ENCODE peak calls at places on chromosomes 3 and 15, in nine cellular contexts. One of them, this sample, is unnamed. For H3K4me1 and H3K9me3, the result is how much of the 10 kb centered on the place peaks cover.

GRCh38 chr3:185998136-185998535 is 60.3 kb upstream of the TRA2B start:
- DNase-seq in Karpas-422: no peak
- DNase-seq in mammary epithelial cell: no peak
- DNase-seq in endothelial cell of umbilical vein: no peak
- DNase-seq in neural progenitor cell: no peak
- DNase-seq in mesenchymal stem cell: no peak
- DNase-seq in IMR-90: no peak
- DNase-seq in H1: no peak
- DNase-seq in GM23248: no peak
- DNase-seq in this sample: no peak

GRCh38 chr3:193857996-193858395 is 265.0 kb downstream of the OPA1 start:
- DNase-seq in Karpas-422: no peak
- DNase-seq in mammary epithelial cell: peak
- DNase-seq in endothelial cell of umbilical vein: no peak
- DNase-seq in neural progenitor cell: no peak
- DNase-seq in mesenchymal stem cell: peak
- DNase-seq in IMR-90: peak
- DNase-seq in H1: no peak
- DNase-seq in GM23248: peak
- DNase-seq in this sample: peak

GRCh38 chr15:65416845-65417416 is 5.8 kb downstream of the IGDCC4 start:
- DNase-seq in Karpas-422: no peak
- DNase-seq in mammary epithelial cell: no peak
- DNase-seq in endothelial cell of umbilical vein: no peak
- DNase-seq in neural progenitor cell: peak
- DNase-seq in mesenchymal stem cell: peak
- DNase-seq in IMR-90: peak
- DNase-seq in H1: no peak
- DNase-seq in GM23248: no peak
- DNase-seq in this sample: no peak

GRCh38 chr3:13479332-13479581 is 849 bp upstream of the HDAC11 start:
- DNase-seq in Karpas-422: no peak
- DNase-seq in mammary epithelial cell: no peak
- DNase-seq in endothelial cell of umbilical vein: no peak
- DNase-seq in neural progenitor cell: peak
- DNase-seq in mesenchymal stem cell: no peak
- DNase-seq in IMR-90: no peak
- DNase-seq in H1: no peak
- DNase-seq in GM23248: peak
- DNase-seq in this sample: no peak

GRCh38 chr3:45773044-45773443 is 23.3 kb downstream of the SLC6A20 start:
- DNase-seq in Karpas-422: no peak
- DNase-seq in mammary epithelial cell: no peak
- DNase-seq in endothelial cell of umbilical vein: no peak
- DNase-seq in neural progenitor cell: no peak
- DNase-seq in mesenchymal stem cell: no peak
- DNase-seq in IMR-90: no peak
- DNase-seq in H1: no peak
- DNase-seq in GM23248: no peak
- DNase-seq in this sample: no peak

GRCh38 chr3:30539772-30540171 is 66.6 kb upstream of the TGFBR2 start:
- DNase-seq in Karpas-422: no peak
- DNase-seq in mammary epithelial cell: peak
- DNase-seq in endothelial cell of umbilical vein: peak
- DNase-seq in neural progenitor cell: no peak
- DNase-seq in mesenchymal stem cell: peak
- DNase-seq in IMR-90: peak
- DNase-seq in H1: no peak
- DNase-seq in GM23248: peak
- DNase-seq in this sample: no peak

GRCh38 chr15:38192496-38192895 is 60.1 kb upstream of the SPRED1 start:
- DNase-seq in Karpas-422: peak
- DNase-seq in mammary epithelial cell: no peak
- DNase-seq in endothelial cell of umbilical vein: no peak
- DNase-seq in neural progenitor cell: no peak
- DNase-seq in mesenchymal stem cell: no peak
- DNase-seq in IMR-90: no peak
- DNase-seq in H1: no peak
- DNase-seq in GM23248: no peak
- DNase-seq in this sample: no peak

GRCh38 chr3:111277226-111277625 is 205.6 kb downstream of the NECTIN3 start:
- DNase-seq in Karpas-422: no peak
- DNase-seq in mammary epithelial cell: peak
- DNase-seq in endothelial cell of umbilical vein: no peak
- DNase-seq in neural progenitor cell: peak
- DNase-seq in mesenchymal stem cell: peak
- DNase-seq in IMR-90: peak
- DNase-seq in H1: peak
- DNase-seq in GM23248: peak
- DNase-seq in this sample: peak

GRCh38 chr3:124396397-124396796 is 333.9 kb upstream of the UMPS start:
- DNase-seq in Karpas-422: no peak
- DNase-seq in mammary epithelial cell: no peak
- DNase-seq in endothelial cell of umbilical vein: no peak
- DNase-seq in neural progenitor cell: no peak
- DNase-seq in mesenchymal stem cell: no peak
- DNase-seq in IMR-90: no peak
- DNase-seq in H1: no peak
- DNase-seq in GM23248: no peak
- DNase-seq in this sample: no peak

DNA sequence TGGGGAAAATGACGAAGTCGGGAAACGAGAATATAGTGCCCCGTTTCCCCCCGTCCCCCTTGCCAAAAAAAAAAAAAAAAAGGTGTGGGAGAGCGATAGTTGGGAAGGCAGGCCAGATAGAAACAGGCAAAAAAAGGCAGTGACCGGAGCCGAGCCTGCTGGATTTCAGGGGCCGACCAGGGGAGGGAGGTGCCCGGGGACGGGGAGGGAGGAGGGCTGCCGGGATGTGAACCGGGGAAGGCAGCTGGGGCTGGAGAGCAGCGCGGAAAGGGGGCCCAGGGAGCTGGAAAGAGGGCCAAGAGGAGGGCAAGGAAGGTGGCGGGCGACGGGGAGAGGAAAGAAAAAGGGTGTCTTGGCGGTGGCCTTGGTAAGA is 831 bp downstream of the LRRN1 start:
- DNase-seq in Karpas-422: no peak
- DNase-seq in mammary epithelial cell: no peak
- DNase-seq in endothelial cell of umbilical vein: no peak
- DNase-seq in neural progenitor cell: peak
- DNase-seq in mesenchymal stem cell: no peak
- DNase-seq in IMR-90: no peak
- DNase-seq in H1: no peak
- DNase-seq in GM23248: no peak
- DNase-seq in this sample: peak
- H3K9ac ChIP-seq in Karpas-422: no peak
- H3K9ac ChIP-seq in mammary epithelial cell: no peak
- H3K9ac ChIP-seq in endothelial cell of umbilical vein: no peak
- H3K9ac ChIP-seq in neural progenitor cell: peak
- H3K9ac ChIP-seq in mesenchymal stem cell: no peak
- H3K9ac ChIP-seq in IMR-90: no peak
- H3K9ac ChIP-seq in H1: peak
- H3K9ac ChIP-seq in GM23248: no peak
- H3K9ac ChIP-seq in this sample: no peak

DNA sequence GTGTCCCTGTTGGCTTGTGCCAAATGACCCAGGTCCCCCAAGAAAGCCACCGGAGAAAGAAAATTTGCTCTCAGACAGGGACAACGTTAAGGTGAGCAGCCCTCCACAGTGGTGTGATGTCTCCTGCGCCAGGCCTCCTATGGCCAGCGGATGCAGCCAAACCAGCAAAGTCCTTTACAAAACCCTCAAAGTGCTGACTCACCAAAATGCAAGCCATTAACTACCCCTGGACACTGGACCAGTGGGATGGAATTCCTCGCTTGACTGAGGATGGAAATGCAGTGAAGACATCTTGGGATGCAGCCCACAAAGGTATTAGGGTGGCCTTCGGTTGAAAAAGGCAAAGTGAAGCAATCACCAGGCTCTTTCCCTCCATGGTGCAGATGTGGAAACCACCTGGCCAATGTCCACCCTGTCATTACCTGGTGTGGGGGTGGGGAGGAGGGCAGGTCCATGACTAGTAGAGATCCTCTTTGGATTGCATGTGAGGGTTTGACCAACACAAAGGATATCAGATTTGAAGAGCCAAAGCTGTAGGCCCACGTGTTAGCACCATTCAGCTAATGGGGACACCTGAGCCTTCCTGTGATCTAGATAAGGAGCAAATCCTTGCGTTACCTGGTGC is 127.4 kb upstream of the SLC6A11 start:
- DNase-seq in Karpas-422: no peak
- DNase-seq in mammary epithelial cell: no peak
- DNase-seq in endothelial cell of umbilical vein: no peak
- DNase-seq in neural progenitor cell: no peak
- DNase-seq in mesenchymal stem cell: no peak
- DNase-seq in IMR-90: no peak
- DNase-seq in H1: no peak
- DNase-seq in GM23248: no peak
- DNase-seq in this sample: no peak
- H3K4me1 ChIP-seq in Karpas-422: under half
- H3K4me1 ChIP-seq in mammary epithelial cell: under half
- H3K4me1 ChIP-seq in endothelial cell of umbilical vein: under half
- H3K4me1 ChIP-seq in neural progenitor cell: under half
- H3K4me1 ChIP-seq in mesenchymal stem cell: under half
- H3K4me1 ChIP-seq in IMR-90: under half
- H3K4me1 ChIP-seq in H1: under half
- H3K4me1 ChIP-seq in GM23248: under half
- H3K4me1 ChIP-seq in this sample: under half

GRCh38 chr15:86839502-86839901 is 759.8 kb downstream of the AGBL1 start:
- DNase-seq in Karpas-422: no peak
- DNase-seq in mammary epithelial cell: no peak
- DNase-seq in endothelial cell of umbilical vein: no peak
- DNase-seq in neural progenitor cell: no peak
- DNase-seq in mesenchymal stem cell: no peak
- DNase-seq in IMR-90: no peak
- DNase-seq in H1: no peak
- DNase-seq in GM23248: no peak
- DNase-seq in this sample: no peak

GRCh38 chr15:86833595-86833994 is 753.9 kb downstream of the AGBL1 start:
- DNase-seq in Karpas-422: no peak
- DNase-seq in mammary epithelial cell: no peak
- DNase-seq in endothelial cell of umbilical vein: no peak
- DNase-seq in neural progenitor cell: no peak
- DNase-seq in mesenchymal stem cell: no peak
- DNase-seq in IMR-90: no peak
- DNase-seq in H1: no peak
- DNase-seq in GM23248: no peak
- DNase-seq in this sample: no peak

GRCh38 chr15:86834115-86834863 is 754.6 kb downstream of the AGBL1 start:
- DNase-seq in Karpas-422: no peak
- DNase-seq in mammary epithelial cell: no peak
- DNase-seq in endothelial cell of umbilical vein: no peak
- DNase-seq in neural progenitor cell: no peak
- DNase-seq in mesenchymal stem cell: no peak
- DNase-seq in IMR-90: no peak
- DNase-seq in H1: no peak
- DNase-seq in GM23248: no peak
- DNase-seq in this sample: no peak

DNA sequence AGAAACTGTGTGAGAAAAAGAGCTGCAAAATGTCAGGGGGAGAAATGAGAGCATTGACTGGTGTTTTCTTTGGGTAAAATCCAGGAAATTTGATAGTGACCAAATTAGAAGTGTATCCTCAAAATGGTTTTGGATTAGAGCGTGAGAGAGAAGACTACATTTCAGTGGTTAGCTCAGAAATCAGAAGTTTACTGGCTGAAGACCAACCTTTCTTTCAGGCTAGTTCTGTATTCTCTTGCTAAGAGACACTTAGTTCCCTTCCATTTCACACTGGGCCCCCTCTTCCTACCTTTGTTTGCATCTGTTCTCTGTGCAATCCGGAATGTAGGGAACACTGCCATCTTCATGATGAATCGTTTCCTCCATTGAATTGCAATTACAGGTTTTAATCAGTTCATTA is 758.0 kb downstream of the AGBL1 start:
- DNase-seq in Karpas-422: no peak
- DNase-seq in mammary epithelial cell: no peak
- DNase-seq in endothelial cell of umbilical vein: no peak
- DNase-seq in neural progenitor cell: no peak
- DNase-seq in mesenchymal stem cell: no peak
- DNase-seq in IMR-90: no peak
- DNase-seq in H1: no peak
- DNase-seq in GM23248: no peak
- DNase-seq in this sample: no peak
- H3K9me3 ChIP-seq in Karpas-422: under half
- H3K9me3 ChIP-seq in mammary epithelial cell: under half
- H3K9me3 ChIP-seq in endothelial cell of umbilical vein: under half
- H3K9me3 ChIP-seq in neural progenitor cell: under half
- H3K9me3 ChIP-seq in mesenchymal stem cell: under half
- H3K9me3 ChIP-seq in IMR-90: under half
- H3K9me3 ChIP-seq in H1: under half
- H3K9me3 ChIP-seq in GM23248: under half
- H3K9me3 ChIP-seq in this sample: under half

GRCh38 chr3:46845397-46845859 is 17.8 kb downstream of the MYL3 start:
- DNase-seq in Karpas-422: no peak
- DNase-seq in mammary epithelial cell: peak
- DNase-seq in endothelial cell of umbilical vein: no peak
- DNase-seq in neural progenitor cell: peak
- DNase-seq in mesenchymal stem cell: peak
- DNase-seq in IMR-90: peak
- DNase-seq in H1: no peak
- DNase-seq in GM23248: peak
- DNase-seq in this sample: peak
- H3K9ac ChIP-seq in Karpas-422: peak
- H3K9ac ChIP-seq in mammary epithelial cell: no peak
- H3K9ac ChIP-seq in endothelial cell of umbilical vein: peak
- H3K9ac ChIP-seq in neural progenitor cell: no peak
- H3K9ac ChIP-seq in mesenchymal stem cell: peak
- H3K9ac ChIP-seq in IMR-90: peak
- H3K9ac ChIP-seq in H1: peak
- H3K9ac ChIP-seq in GM23248: peak
- H3K9ac ChIP-seq in this sample: peak

GRCh38 chr3:149465351-149465883 is 9.1 kb upstream of the TM4SF4 start:
- DNase-seq in Karpas-422: no peak
- DNase-seq in mammary epithelial cell: no peak
- DNase-seq in endothelial cell of umbilical vein: no peak
- DNase-seq in neural progenitor cell: no peak
- DNase-seq in mesenchymal stem cell: no peak
- DNase-seq in IMR-90: no peak
- DNase-seq in H1: no peak
- DNase-seq in GM23248: no peak
- DNase-seq in this sample: no peak
- H3K4me1 ChIP-seq in Karpas-422: under half
- H3K4me1 ChIP-seq in mammary epithelial cell: under half
- H3K4me1 ChIP-seq in endothelial cell of umbilical vein: under half
- H3K4me1 ChIP-seq in neural progenitor cell: under half
- H3K4me1 ChIP-seq in mesenchymal stem cell: under half
- H3K4me1 ChIP-seq in IMR-90: under half
- H3K4me1 ChIP-seq in H1: under half
- H3K4me1 ChIP-seq in GM23248: half or more
- H3K4me1 ChIP-seq in this sample: under half

DNA sequence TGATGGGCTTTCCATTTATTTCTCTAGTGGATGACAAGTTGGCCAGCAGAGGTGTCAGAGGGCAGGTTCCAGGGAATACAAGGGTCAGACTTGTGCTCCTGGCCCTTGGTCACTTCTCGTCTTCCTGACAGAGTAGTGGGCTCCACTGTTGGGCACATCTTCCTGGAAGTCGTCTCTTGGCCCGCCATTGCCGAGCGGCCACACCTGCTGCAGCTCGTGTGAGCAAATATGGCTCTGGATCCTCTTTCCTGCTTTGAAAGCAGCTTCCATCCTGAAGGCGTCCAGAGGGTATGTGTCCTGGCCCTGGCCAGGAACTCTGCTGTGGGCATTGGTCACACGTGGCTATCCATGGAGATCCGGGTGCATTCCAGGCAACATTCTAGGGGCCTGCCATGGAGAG is 100.2 kb downstream of the SNRPN start:
- DNase-seq in Karpas-422: no peak
- DNase-seq in mammary epithelial cell: no peak
- DNase-seq in endothelial cell of umbilical vein: no peak
- DNase-seq in neural progenitor cell: no peak
- DNase-seq in mesenchymal stem cell: no peak
- DNase-seq in IMR-90: no peak
- DNase-seq in H1: no peak
- DNase-seq in GM23248: no peak
- DNase-seq in this sample: no peak
- H3K9me3 ChIP-seq in Karpas-422: half or more
- H3K9me3 ChIP-seq in mammary epithelial cell: half or more
- H3K9me3 ChIP-seq in endothelial cell of umbilical vein: half or more
- H3K9me3 ChIP-seq in neural progenitor cell: under half
- H3K9me3 ChIP-seq in mesenchymal stem cell: half or more
- H3K9me3 ChIP-seq in IMR-90: half or more
- H3K9me3 ChIP-seq in H1: half or more
- H3K9me3 ChIP-seq in GM23248: under half
- H3K9me3 ChIP-seq in this sample: half or more